ENCODE peak calls at places on chromosomes 12 and 14, in four cellular contexts. R, S, P and X are unnamed samples.

GRCh38 chr12:18430425-18431048 is 169.2 kb downstream of the PIK3C2G start:
- DNase-seq in R (peak; percentile 22), S (peak; percentile 69), P (peak; percentile 77), X (no peak)

GRCh38 chr12:104197264-104197663 is 18.3 kb upstream of the TXNRD1 start:
- DNase-seq in R (no peak), S (no peak), P (no peak), X (no peak)

GRCh38 chr14:64196668-64197411 is 97.3 kb downstream of the ESR2 start:
- DNase-seq in R (peak; percentile 58), S (no peak), P (peak; percentile 22), X (no peak)

GRCh38 chr14:30017370-30017993 is 89.8 kb upstream of the PRKD1 start:
- DNase-seq in R (no peak), S (no peak), P (no peak), X (no peak)

GRCh38 chr12:77609016-77609415 is 221.7 kb upstream of the NAV3 start:
- DNase-seq in R (no peak), S (no peak), P (no peak), X (no peak)

GRCh38 chr12:63151061-63151897 is at the start of gene AVPR1A:
- DNase-seq in R (no peak), S (no peak), P (peak; percentile 4), X (no peak)

GRCh38 chr14:71048393-71048792 is 141.1 kb downstream of the PCNX1 start:
- DNase-seq in R (no peak), S (no peak), P (no peak), X (no peak)

GRCh38 chr12:47576256-47576655 is 129.6 kb downstream of the RPAP3 start:
- DNase-seq in R (no peak), S (no peak), P (no peak), X (no peak)

GRCh38 chr14:26394114-26394855 is 203.5 kb downstream of the NOVA1 start:
- DNase-seq in R (no peak), S (peak; percentile 49), P (no peak), X (no peak)

GRCh38 chr12:118981285-118982201 is at the start of gene SRRM4:
- DNase-seq in R (peak; percentile 29), S (peak; percentile 39), P (no peak), X (no peak)

GRCh38 chr14:92456215-92457017 is 57.2 kb upstream of the RIN3 start:
- DNase-seq in R (peak; percentile 66), S (peak; percentile 74), P (peak; percentile 86), X (no peak)

GRCh38 chr12:90064759-90065158 is 356.1 kb upstream of the ATP2B1 start:
- DNase-seq in R (no peak), S (no peak), P (no peak), X (no peak)

GRCh38 chr14:23602181-23603095 is 23.8 kb upstream of the JPH4 start:
- DNase-seq in R (no peak), S (no peak), P (no peak), X (no peak)

GRCh38 chr14:69708586-69709169 is 58.3 kb upstream of the SRSF5 start:
- DNase-seq in R (no peak), S (peak; percentile 66), P (peak; percentile 35), X (no peak)

GRCh38 chr14:104603623-104604401 is 760 bp downstream of the TMEM179 start:
- DNase-seq in R (peak; percentile 13), S (no peak), P (no peak), X (no peak)

GRCh38 chr12:1217191-1217949 is 226.3 kb downstream of the ERC1 start:
- DNase-seq in R (no peak), S (peak; percentile 2), P (peak; percentile 89), X (no peak)

GRCh38 chr14:105138551-105139111 is 29.9 kb downstream of the JAG2 start:
- DNase-seq in R (no peak), S (no peak), P (no peak), X (no peak)